ENCODE peak calls at places on chromosomes 1 and 21, in five cellular contexts. One of them, this sample, is unnamed.

GRCh38 chr1:245276426-245276825 is 121.6 kb downstream of the KIF26B start:
- DNase-seq in tibial artery: no peak
- DNase-seq in PC-9: no peak
- DNase-seq in tibial nerve: no peak
- DNase-seq in endothelial cell of umbilical vein: no peak
- DNase-seq in this sample: no peak

GRCh38 chr21:26115346-26115745 is 55.2 kb downstream of the APP start:
- DNase-seq in tibial artery: no peak
- DNase-seq in PC-9: peak
- DNase-seq in tibial nerve: no peak
- DNase-seq in endothelial cell of umbilical vein: peak
- DNase-seq in this sample: no peak

GRCh38 chr1:158283965-158284364 is 5.8 kb upstream of the CD1C start:
- DNase-seq in tibial artery: no peak
- DNase-seq in PC-9: no peak
- DNase-seq in tibial nerve: no peak
- DNase-seq in endothelial cell of umbilical vein: no peak
- DNase-seq in this sample: no peak

GRCh38 chr1:155989992-155990325 is 11.6 kb upstream of the ARHGEF2 start:
- DNase-seq in tibial artery: no peak
- DNase-seq in PC-9: no peak
- DNase-seq in tibial nerve: no peak
- DNase-seq in endothelial cell of umbilical vein: no peak
- DNase-seq in this sample: no peak

GRCh38 chr1:6711174-6711573 is 9.6 kb upstream of the DNAJC11 start:
- DNase-seq in tibial artery: no peak
- DNase-seq in PC-9: no peak
- DNase-seq in tibial nerve: no peak
- DNase-seq in endothelial cell of umbilical vein: no peak
- DNase-seq in this sample: no peak

GRCh38 chr1:161215079-161215478 is at the start of gene FCER1G:
- DNase-seq in tibial artery: peak
- DNase-seq in PC-9: no peak
- DNase-seq in tibial nerve: no peak
- DNase-seq in endothelial cell of umbilical vein: no peak
- DNase-seq in this sample: no peak

GRCh38 chr1:47590523-47591225 is 152.8 kb downstream of the FOXD2 start:
- DNase-seq in tibial artery: no peak
- DNase-seq in PC-9: no peak
- DNase-seq in tibial nerve: no peak
- DNase-seq in endothelial cell of umbilical vein: no peak
- DNase-seq in this sample: no peak

GRCh38 chr21:32389337-32390015 is 3.3 kb downstream of the URB1 start:
- DNase-seq in tibial artery: no peak
- DNase-seq in PC-9: no peak
- DNase-seq in tibial nerve: no peak
- DNase-seq in endothelial cell of umbilical vein: no peak
- DNase-seq in this sample: no peak

GRCh38 chr1:215766521-215766920 is 199.4 kb downstream of the KCTD3 start:
- DNase-seq in tibial artery: no peak
- DNase-seq in PC-9: no peak
- DNase-seq in tibial nerve: no peak
- DNase-seq in endothelial cell of umbilical vein: no peak
- DNase-seq in this sample: no peak

GRCh38 chr1:25647106-25647505 is 30.5 kb downstream of the MAN1C1 start:
- DNase-seq in tibial artery: no peak
- DNase-seq in PC-9: no peak
- DNase-seq in tibial nerve: no peak
- DNase-seq in endothelial cell of umbilical vein: no peak
- DNase-seq in this sample: no peak

GRCh38 chr1:27589841-27590426 is 14.0 kb downstream of the AHDC1 start:
- DNase-seq in tibial artery: peak
- DNase-seq in PC-9: peak
- DNase-seq in tibial nerve: no peak
- DNase-seq in endothelial cell of umbilical vein: peak
- DNase-seq in this sample: peak

GRCh38 chr1:237562247-237562823 is 328.4 kb downstream of the ZP4 start:
- DNase-seq in tibial artery: no peak
- DNase-seq in PC-9: no peak
- DNase-seq in tibial nerve: no peak
- DNase-seq in endothelial cell of umbilical vein: peak
- DNase-seq in this sample: peak

GRCh38 chr1:230381049-230381467 is 45.1 kb downstream of the PGBD5 start:
- DNase-seq in tibial artery: no peak
- DNase-seq in PC-9: no peak
- DNase-seq in tibial nerve: no peak
- DNase-seq in endothelial cell of umbilical vein: no peak
- DNase-seq in this sample: no peak

GRCh38 chr1:62725255-62725654 is 37.1 kb upstream of the DOCK7 start:
- DNase-seq in tibial artery: no peak
- DNase-seq in PC-9: no peak
- DNase-seq in tibial nerve: no peak
- DNase-seq in endothelial cell of umbilical vein: peak
- DNase-seq in this sample: no peak

GRCh38 chr1:230515451-230516145 is 89.5 kb upstream of the PGBD5 start:
- DNase-seq in tibial artery: no peak
- DNase-seq in PC-9: no peak
- DNase-seq in tibial nerve: no peak
- DNase-seq in endothelial cell of umbilical vein: no peak
- DNase-seq in this sample: peak

DNA sequence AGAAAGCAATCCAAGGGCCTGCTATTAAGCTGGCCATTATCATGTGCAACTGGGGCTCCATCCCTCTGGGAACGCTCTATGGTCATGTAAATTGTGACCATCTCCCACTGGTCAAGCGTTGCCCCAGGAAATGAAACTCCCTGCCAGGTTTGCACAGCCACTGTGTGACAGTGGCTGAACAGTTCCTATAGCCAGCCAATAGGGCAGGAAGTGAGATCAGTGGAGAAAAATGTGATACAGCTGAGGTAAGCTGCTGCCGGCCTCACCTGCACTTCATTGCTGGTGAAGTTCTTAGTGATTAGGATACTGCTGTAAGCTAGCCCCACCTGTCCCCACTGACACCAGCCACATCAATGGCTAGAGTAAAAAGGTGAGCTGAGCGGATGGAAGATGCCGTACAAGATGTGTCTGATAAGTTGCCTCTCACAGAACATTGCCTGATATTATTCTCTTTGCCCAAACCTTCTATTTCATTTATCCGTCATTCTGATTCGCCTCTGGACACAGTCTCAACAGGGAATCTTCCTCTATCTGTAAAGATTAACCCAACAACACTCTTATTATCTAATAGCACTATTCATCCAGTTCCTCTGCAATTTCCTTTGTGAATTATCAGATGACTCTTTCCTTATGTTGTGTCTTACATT is 38.4 kb upstream of the CDC42BPA start:
- DNase-seq in tibial artery: no peak
- DNase-seq in PC-9: peak
- DNase-seq in tibial nerve: no peak
- DNase-seq in endothelial cell of umbilical vein: peak
- DNase-seq in this sample: peak
- H3K27ac ChIP-seq in tibial artery: no peak
- H3K27ac ChIP-seq in PC-9: peak
- H3K27ac ChIP-seq in tibial nerve: peak
- H3K27ac ChIP-seq in endothelial cell of umbilical vein: peak
- H3K27ac ChIP-seq in this sample: peak

DNA sequence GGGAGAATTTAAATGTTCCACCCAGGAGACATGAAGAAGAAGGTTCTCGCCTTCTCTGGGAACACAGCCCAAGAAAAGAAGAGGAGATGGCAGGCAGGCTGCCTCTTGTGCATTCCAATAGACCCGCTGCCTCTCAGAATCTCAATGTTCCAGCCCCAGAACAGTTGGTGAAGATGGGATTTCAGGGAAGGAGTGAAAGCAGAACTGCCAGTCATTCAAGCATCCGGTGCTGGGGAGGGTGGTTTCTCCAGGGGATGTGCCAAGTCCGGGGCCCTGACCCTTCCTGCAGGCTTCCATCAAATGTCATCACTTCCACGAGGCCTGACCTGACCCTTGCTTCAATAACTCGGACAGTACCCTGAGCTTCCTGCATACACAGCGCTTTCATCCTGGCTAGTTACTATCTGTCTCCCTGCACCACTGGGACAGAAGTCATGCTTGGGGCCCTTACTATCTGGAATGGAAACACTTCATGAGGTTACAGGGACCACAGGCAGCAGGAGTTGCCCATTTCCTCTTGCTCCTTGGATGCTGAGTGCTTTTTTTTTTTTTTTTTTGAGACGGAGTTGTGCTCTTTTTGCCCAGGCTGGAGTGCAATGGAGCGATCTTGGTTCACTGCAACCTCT is 386.6 kb upstream of the POU3F1 start:
- DNase-seq in tibial artery: no peak
- DNase-seq in PC-9: no peak
- DNase-seq in tibial nerve: no peak
- DNase-seq in endothelial cell of umbilical vein: no peak
- DNase-seq in this sample: no peak
- H3K27ac ChIP-seq in tibial artery: no peak
- H3K27ac ChIP-seq in PC-9: no peak
- H3K27ac ChIP-seq in tibial nerve: no peak
- H3K27ac ChIP-seq in endothelial cell of umbilical vein: no peak
- H3K27ac ChIP-seq in this sample: no peak

GRCh38 chr1:234500269-234500668 is 21.3 kb upstream of the TARBP1 start:
- DNase-seq in tibial artery: no peak
- DNase-seq in PC-9: no peak
- DNase-seq in tibial nerve: no peak
- DNase-seq in endothelial cell of umbilical vein: no peak
- DNase-seq in this sample: no peak
- H3K27ac ChIP-seq in tibial artery: peak
- H3K27ac ChIP-seq in PC-9: peak
- H3K27ac ChIP-seq in tibial nerve: peak
- H3K27ac ChIP-seq in endothelial cell of umbilical vein: no peak
- H3K27ac ChIP-seq in this sample: peak

DNA sequence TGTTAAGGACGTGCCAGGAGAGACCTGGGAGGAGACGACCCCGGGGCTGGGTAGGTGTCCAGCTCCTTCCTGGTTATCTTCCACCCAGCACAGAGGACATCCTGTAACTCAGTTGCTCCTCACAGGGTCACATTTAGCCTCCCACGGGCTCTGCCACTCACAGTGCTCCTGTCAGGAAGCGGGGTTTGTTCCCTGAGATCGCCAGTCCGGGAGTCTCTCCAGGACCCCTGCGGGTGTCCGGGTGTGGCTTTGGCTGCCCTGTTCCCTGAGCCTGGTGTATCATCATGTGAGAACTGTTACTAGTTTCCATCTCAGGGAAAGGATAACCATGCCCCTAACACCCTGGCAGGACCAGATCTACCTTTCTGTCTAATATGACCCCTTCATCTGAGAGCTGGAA is 158.2 kb upstream of the RUNX1 start:
- DNase-seq in tibial artery: no peak
- DNase-seq in PC-9: no peak
- DNase-seq in tibial nerve: no peak
- DNase-seq in endothelial cell of umbilical vein: no peak
- DNase-seq in this sample: no peak
- H3K27ac ChIP-seq in tibial artery: peak
- H3K27ac ChIP-seq in PC-9: no peak
- H3K27ac ChIP-seq in tibial nerve: peak
- H3K27ac ChIP-seq in endothelial cell of umbilical vein: no peak
- H3K27ac ChIP-seq in this sample: no peak

GRCh38 chr1:51920130-51920529 is 41.6 kb upstream of the NRDC start:
- DNase-seq in tibial artery: no peak
- DNase-seq in PC-9: no peak
- DNase-seq in tibial nerve: no peak
- DNase-seq in endothelial cell of umbilical vein: peak
- DNase-seq in this sample: no peak
- H3K27ac ChIP-seq in tibial artery: no peak
- H3K27ac ChIP-seq in PC-9: no peak
- H3K27ac ChIP-seq in tibial nerve: no peak
- H3K27ac ChIP-seq in endothelial cell of umbilical vein: no peak
- H3K27ac ChIP-seq in this sample: no peak

GRCh38 chr21:45108808-45109800 is 34.7 kb downstream of the ADARB1 start:
- DNase-seq in tibial artery: no peak
- DNase-seq in PC-9: no peak
- DNase-seq in tibial nerve: no peak
- DNase-seq in endothelial cell of umbilical vein: peak
- DNase-seq in this sample: no peak

GRCh38 chr21:45109831-45110492 is 35.6 kb downstream of the ADARB1 start:
- DNase-seq in tibial artery: peak
- DNase-seq in PC-9: no peak
- DNase-seq in tibial nerve: no peak
- DNase-seq in endothelial cell of umbilical vein: peak
- DNase-seq in this sample: no peak

GRCh38 chr21:45111703-45112102 is 37.3 kb downstream of the ADARB1 start:
- DNase-seq in tibial artery: no peak
- DNase-seq in PC-9: no peak
- DNase-seq in tibial nerve: no peak
- DNase-seq in endothelial cell of umbilical vein: no peak
- DNase-seq in this sample: no peak

GRCh38 chr21:45112371-45112770 is 38.0 kb downstream of the ADARB1 start:
- DNase-seq in tibial artery: no peak
- DNase-seq in PC-9: no peak
- DNase-seq in tibial nerve: no peak
- DNase-seq in endothelial cell of umbilical vein: no peak
- DNase-seq in this sample: no peak

GRCh38 chr21:45110873-45111624 is 36.7 kb downstream of the ADARB1 start:
- DNase-seq in tibial artery: no peak
- DNase-seq in PC-9: no peak
- DNase-seq in tibial nerve: no peak
- DNase-seq in endothelial cell of umbilical vein: no peak
- DNase-seq in this sample: no peak
- H3K27ac ChIP-seq in tibial artery: peak
- H3K27ac ChIP-seq in PC-9: no peak
- H3K27ac ChIP-seq in tibial nerve: no peak
- H3K27ac ChIP-seq in endothelial cell of umbilical vein: no peak
- H3K27ac ChIP-seq in this sample: no peak

GRCh38 chr1:3978928-3979325 is 78.9 kb upstream of the C1orf174 start:
- DNase-seq in tibial artery: no peak
- DNase-seq in PC-9: no peak
- DNase-seq in tibial nerve: no peak
- DNase-seq in endothelial cell of umbilical vein: no peak
- DNase-seq in this sample: no peak
- H3K27ac ChIP-seq in tibial artery: no peak
- H3K27ac ChIP-seq in PC-9: no peak
- H3K27ac ChIP-seq in tibial nerve: no peak
- H3K27ac ChIP-seq in endothelial cell of umbilical vein: no peak
- H3K27ac ChIP-seq in this sample: no peak

DNA sequence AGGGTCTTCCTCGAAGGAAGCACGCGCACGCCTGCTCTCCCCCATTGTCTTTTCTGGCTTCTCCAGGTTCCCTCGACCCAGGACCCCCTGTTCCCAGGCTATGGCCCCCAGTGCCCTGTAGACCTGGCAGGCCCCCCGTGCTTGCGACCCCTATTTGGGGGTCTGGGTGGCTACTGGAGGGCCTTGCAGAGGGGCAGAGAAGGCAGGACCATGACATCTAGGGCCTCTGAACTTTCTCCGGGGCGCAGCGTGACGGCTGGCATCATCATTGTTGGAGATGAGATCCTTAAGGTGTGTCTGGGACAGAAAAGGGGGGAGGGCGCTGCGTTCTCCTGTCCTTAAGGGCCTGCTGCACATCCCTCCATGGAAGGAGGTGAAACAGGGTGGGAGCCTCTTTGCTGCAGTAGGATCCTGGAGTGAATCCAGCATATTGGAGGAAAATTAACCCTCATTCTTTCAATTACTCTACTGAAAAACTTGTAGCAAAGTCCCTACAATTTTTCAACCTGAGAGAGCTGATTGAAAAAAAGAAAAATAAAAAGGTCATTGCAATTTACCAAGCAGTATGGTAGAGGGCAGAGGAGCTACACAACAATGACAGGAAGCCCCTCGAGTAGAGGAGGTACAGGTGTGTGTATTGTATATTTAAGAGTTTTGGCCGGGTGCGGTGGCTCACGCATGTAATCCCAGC is 777 bp downstream of the FLAD1 start:
- DNase-seq in tibial artery: no peak
- DNase-seq in PC-9: no peak
- DNase-seq in tibial nerve: no peak
- DNase-seq in endothelial cell of umbilical vein: no peak
- DNase-seq in this sample: no peak
- H3K27ac ChIP-seq in tibial artery: peak
- H3K27ac ChIP-seq in PC-9: no peak
- H3K27ac ChIP-seq in tibial nerve: peak
- H3K27ac ChIP-seq in endothelial cell of umbilical vein: peak
- H3K27ac ChIP-seq in this sample: peak